ENCODE peak calls at places on chromosomes 12 and 14, in five cellular contexts. G is H9; M is CD4-positive, alpha-beta T cell; L is pancreas; D is HL-60. W is an unnamed sample.

GRCh38 chr14:37262649-37263048 is 64.9 kb downstream of the MIPOL1 start:
- DNase-seq in M (no peak), G (no peak), L (no peak), D (no peak), W (no peak)

GRCh38 chr12:60977966-60978365 is 1282.2 kb upstream of the USP15 start:
- DNase-seq in G (peak), L (no peak), D (no peak), M (no peak), W (no peak)

GRCh38 chr12:75488553-75488952 is 8.0 kb downstream of the GLIPR1 start:
- DNase-seq in D (peak), G (peak), L (no peak), M (no peak), W (no peak)

GRCh38 chr14:99209409-99209808 is 62.6 kb downstream of the BCL11B start:
- DNase-seq in D (no peak), L (no peak), M (no peak), G (no peak), W (no peak)

GRCh38 chr12:123389560-123390351 is 5.8 kb downstream of the KMT5A start:
- DNase-seq in D (peak), G (peak), M (peak), L (peak), W (peak)

GRCh38 chr12:91923864-91924263 is 221.8 kb downstream of the BTG1 start:
- DNase-seq in D (no peak), M (no peak), G (no peak), L (peak), W (no peak)

GRCh38 chr14:78690836-78691235 is 520.7 kb downstream of the NRXN3 start:
- DNase-seq in G (no peak), D (no peak), M (no peak), L (no peak), W (no peak)

GRCh38 chr12:4720637-4720995 is 416 bp downstream of the GALNT8 start:
- DNase-seq in M (no peak), D (no peak), L (no peak), G (peak), W (no peak)

GRCh38 chr14:97074860-97075259 is 277.7 kb downstream of the VRK1 start:
- DNase-seq in G (no peak), M (no peak), L (no peak), D (no peak), W (no peak)
- H3K27ac ChIP-seq in G (no peak), M (no peak), L (no peak), D (no peak), W (no peak)

GRCh38 chr12:26090853-26091510 is 33.9 kb downstream of the BHLHE41 start:
- DNase-seq in M (no peak), G (no peak), D (no peak), L (no peak), W (no peak)
- H3K27ac ChIP-seq in M (no peak), G (no peak), D (no peak), L (no peak), W (no peak)

GRCh38 chr14:24198845-24199524 is 3.7 kb upstream of the TM9SF1 start:
- DNase-seq in D (no peak), M (no peak), L (no peak), G (no peak), W (no peak)
- H3K27ac ChIP-seq in D (no peak), M (no peak), L (no peak), G (no peak), W (peak)

GRCh38 chr12:124510301-124510970 is 57.0 kb downstream of the NCOR2 start:
- DNase-seq in L (no peak), G (peak), M (no peak), D (peak), W (no peak)
- H3K27ac ChIP-seq in L (peak), G (no peak), M (no peak), D (no peak), W (no peak)

GRCh38 chr12:28265435-28266042 is 75.3 kb downstream of the CCDC91 start:
- DNase-seq in G (no peak), M (no peak), L (no peak), D (no peak), W (no peak)
- H3K27ac ChIP-seq in G (no peak), M (no peak), L (peak), D (no peak), W (no peak)

GRCh38 chr12:16349132-16349463 is 1.7 kb downstream of the MGST1 start:
- DNase-seq in D (peak), G (no peak), M (no peak), L (no peak), W (no peak)
- H3K27ac ChIP-seq in D (peak), G (no peak), M (no peak), L (peak), W (no peak)

GRCh38 chr12:132710062-132710421 is 600 bp upstream of the PGAM5 start:
- DNase-seq in G (no peak), D (no peak), M (no peak), L (no peak), W (no peak)

GRCh38 chr12:132710422-132711168 is at the start of gene PGAM5:
- DNase-seq in L (peak), D (peak), G (peak), M (peak), W (peak)

GRCh38 chr12:132708150-132708549 is 2.5 kb upstream of the PGAM5 start:
- DNase-seq in L (no peak), D (no peak), M (no peak), G (no peak), W (no peak)

GRCh38 chr12:132713123-132713522 is 2.5 kb downstream of the PGAM5 start:
- DNase-seq in D (no peak), G (no peak), L (no peak), M (no peak), W (no peak)

GRCh38 chr12:132711169-132711843 is 664 bp downstream of the PGAM5 start:
- DNase-seq in M (peak), G (no peak), L (peak), D (peak), W (peak)
- H3K27ac ChIP-seq in M (no peak), G (no peak), L (no peak), D (peak), W (peak)

GRCh38 chr14:63435838-63436237 is 107.3 kb downstream of the PPP2R5E start:
- DNase-seq in L (peak), D (no peak), G (no peak), M (no peak), W (no peak)

GRCh38 chr14:63432228-63432627 is 110.9 kb downstream of the PPP2R5E start:
- DNase-seq in G (no peak), L (no peak), D (no peak), M (no peak), W (no peak)

GRCh38 chr14:63432888-63433552 is 110.2 kb downstream of the PPP2R5E start:
- DNase-seq in M (no peak), L (no peak), G (no peak), D (no peak), W (no peak)

GRCh38 chr14:63436286-63437098 is 106.7 kb downstream of the PPP2R5E start:
- DNase-seq in M (no peak), L (no peak), D (no peak), G (no peak), W (no peak)

DNA sequence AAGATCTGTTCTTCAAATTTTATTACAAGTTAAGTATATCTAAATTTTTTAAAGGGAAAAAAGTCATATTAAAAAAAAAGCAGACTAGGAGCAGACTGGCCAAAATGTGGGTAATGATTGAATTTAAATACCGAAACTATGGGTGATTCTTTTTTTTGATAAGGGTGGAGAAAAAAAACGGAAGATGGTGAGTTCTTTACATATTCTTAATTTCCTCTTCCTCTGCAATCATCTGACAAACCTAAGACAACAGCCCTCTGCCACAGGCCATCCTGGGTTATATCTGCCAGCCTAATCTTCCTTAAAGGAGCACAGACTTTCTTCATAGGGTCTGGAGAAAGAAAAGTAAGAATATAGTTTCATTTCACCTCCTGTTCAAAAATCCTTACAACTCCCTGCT is 108.0 kb downstream of the PPP2R5E start:
- DNase-seq in D (peak), L (no peak), M (no peak), G (no peak), W (no peak)
- H3K27ac ChIP-seq in D (no peak), L (peak), M (no peak), G (no peak), W (peak)

GRCh38 chr12:104703372-104703771 is 246.6 kb downstream of the CHST11 start:
- DNase-seq in M (no peak), L (no peak), D (no peak), G (no peak), W (no peak)
- H3K27ac ChIP-seq in M (no peak), L (no peak), D (no peak), G (no peak), W (no peak)

DNA sequence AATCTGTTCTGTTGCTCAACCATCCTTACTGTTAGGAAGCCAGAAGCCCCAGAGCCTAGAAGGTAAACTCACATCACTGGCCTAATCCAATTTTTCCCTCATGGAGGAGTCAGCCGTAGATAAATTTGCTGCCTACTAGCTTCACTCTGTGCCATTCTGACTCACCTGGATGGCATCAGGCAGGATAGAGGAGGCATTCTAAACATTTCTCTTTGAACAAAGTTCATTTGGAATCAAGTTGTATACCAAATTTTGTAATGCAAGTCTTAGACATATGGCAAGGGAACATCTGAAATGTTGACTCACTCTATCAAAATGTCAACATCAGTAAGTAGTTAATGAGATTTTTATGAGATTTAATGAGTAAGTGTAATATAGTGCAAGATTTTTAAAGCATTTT is 13.6 kb upstream of the TBC1D30 start:
- DNase-seq in L (no peak), D (no peak), M (no peak), G (no peak), W (no peak)
- H3K27ac ChIP-seq in L (no peak), D (no peak), M (no peak), G (no peak), W (no peak)

W was measured in CD4-positive, CD25-positive, alpha-beta regulatory T cell.